ENCODE peak calls at places on chromosomes 11 and 22, in five cellular contexts. K is K562, V is spleen, H is upper lobe of left lung, C is HCT116. G is an unnamed sample.

GRCh38 chr11:103648670-103649400 is 387.6 kb upstream of the DDI1 start:
- DNase-seq in K (no peak), V (no peak), H (no peak), C (no peak), G (no peak)

GRCh38 chr22:18978506-18978905 is 42.4 kb upstream of the PRODH start:
- DNase-seq in K (no peak), V (peak; percentile 37), H (no peak), C (no peak), G (no peak)

GRCh38 chr22:32723632-32724031 is 77.9 kb upstream of the TIMP3 start:
- DNase-seq in K (no peak), V (peak; percentile 88), H (peak; percentile 77), C (no peak), G (no peak)

GRCh38 chr11:83006877-83007330 is 64.8 kb downstream of the RAB30 start:
- DNase-seq in K (no peak), V (no peak), H (no peak), C (no peak), G (no peak)

GRCh38 chr11:131254254-131254653 is 116.2 kb upstream of the NTM start:
- DNase-seq in K (no peak), V (no peak), H (no peak), C (no peak), G (no peak)

GRCh38 chr11:17473071-17473744 is 3.4 kb downstream of the ABCC8 start:
- DNase-seq in K (peak; percentile 58), V (no peak), H (no peak), C (peak; percentile 68), G (no peak)

GRCh38 chr11:102783720-102784119 is 3.3 kb upstream of the MMP10 start:
- DNase-seq in K (no peak), V (no peak), H (no peak), C (no peak), G (no peak)

GRCh38 chr22:19943665-19944026 is 2.0 kb upstream of the TXNRD2 start:
- DNase-seq in K (no peak), V (no peak), H (no peak), C (no peak), G (no peak)

GRCh38 chr11:21398195-21398594 is 728.8 kb downstream of the NELL1 start:
- DNase-seq in K (no peak), V (no peak), H (no peak), C (no peak), G (no peak)

GRCh38 chr22:19480789-19481188 is 1.1 kb downstream of the CDC45 start:
- DNase-seq in K (no peak), V (no peak), H (no peak), C (no peak), G (no peak)

DNA sequence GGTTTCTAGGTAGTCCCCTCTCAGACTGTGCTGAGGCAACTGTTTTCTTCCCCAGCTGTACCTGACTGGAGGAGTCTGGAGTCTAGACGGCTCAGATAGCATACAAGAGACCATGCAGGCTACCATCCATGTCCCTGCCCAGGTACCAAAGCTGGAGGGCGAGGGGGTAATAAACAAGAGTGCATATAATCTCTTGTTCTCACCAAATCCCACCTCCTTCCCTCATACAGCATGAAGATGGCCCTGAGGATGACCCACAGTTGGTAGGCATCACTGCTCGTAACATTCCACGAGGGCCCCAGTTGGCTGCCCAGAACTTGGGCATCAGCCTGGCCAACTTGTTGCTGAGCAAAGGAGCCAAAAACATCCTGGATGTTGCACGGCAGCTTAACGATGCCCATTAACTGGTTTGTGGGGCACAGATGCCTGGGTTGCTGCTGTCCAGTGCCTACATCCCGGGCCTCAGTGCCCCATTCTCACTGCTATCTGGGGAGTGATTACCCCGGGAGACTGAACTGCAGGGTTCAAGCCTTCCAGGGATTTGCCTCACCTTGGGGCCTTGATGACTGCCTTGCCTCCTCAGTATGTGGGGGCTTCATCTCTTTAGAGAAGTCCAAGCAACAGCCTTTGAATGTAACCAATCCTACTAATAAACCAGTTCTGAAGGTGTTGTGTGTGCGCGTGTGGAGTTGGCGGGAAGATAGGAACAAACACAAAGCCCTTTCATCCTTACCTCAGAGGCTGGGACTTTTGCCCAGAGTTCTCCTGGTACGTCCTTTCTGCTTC is 8.4 kb downstream of the HMBS start:
- DNase-seq in K (peak; percentile 5), V (no peak), H (no peak), C (no peak), G (no peak)
- TF ChIP-seq POLR2AphosphoS5 in K (no peak), V (no peak), H (no peak), C (peak; percentile 50), G (no peak)

DNA sequence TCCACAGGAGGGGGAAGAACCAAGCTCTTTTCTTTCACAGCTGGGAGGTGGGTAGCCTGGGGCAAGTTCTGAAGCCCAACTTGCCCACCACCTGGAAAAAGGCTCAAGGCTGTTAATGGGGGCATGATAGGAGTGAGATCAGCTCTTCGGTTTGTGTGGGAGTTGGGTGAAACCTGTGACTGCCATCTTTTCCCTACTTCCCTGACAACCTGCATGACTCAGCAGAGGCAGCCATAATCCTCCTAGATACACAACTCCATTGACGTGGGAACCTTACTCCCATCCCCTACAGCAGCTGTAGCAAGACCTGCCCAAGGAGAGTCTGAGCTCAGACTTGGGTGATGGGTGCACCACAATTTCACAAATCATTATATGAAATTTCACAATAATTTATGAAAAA is 13.3 kb upstream of the OOSP4B start:
- DNase-seq in K (no peak), V (no peak), H (no peak), C (no peak), G (no peak)
- H3K9me3 ChIP-seq in K (peaks cover 5% of the 10 kb centered on the region), V (no peaks in the 10 kb centered on the region), H (no peaks in the 10 kb centered on the region), C (no peaks in the 10 kb centered on the region), G (no peaks in the 10 kb centered on the region)

GRCh38 chr11:36261094-36261493 is 28.1 kb downstream of the COMMD9 start:
- DNase-seq in K (no peak), V (no peak), H (no peak), C (no peak), G (no peak)
- TF ChIP-seq POLR2A in K (no peak), V (no peak), H (no peak), C (no peak), G (no peak)

GRCh38 chr11:111344032-111344431 is 35.0 kb downstream of the POU2AF1 start:
- DNase-seq in K (no peak), V (no peak), H (peak; percentile 85), C (no peak), G (no peak)
- TF ChIP-seq POLR2AphosphoS5 in K (no peak), V (no peak), H (peak; percentile 10), C (no peak), G (no peak)

GRCh38 chr22:48853627-48854240 is 973.9 kb downstream of the BRD1 start:
- DNase-seq in K (no peak), V (no peak), H (no peak), C (no peak), G (peak; percentile 40)

GRCh38 chr22:48856308-48856615 is 971.4 kb downstream of the BRD1 start:
- DNase-seq in K (no peak), V (no peak), H (no peak), C (no peak), G (peak; percentile 65)

GRCh38 chr22:48857202-48857805 is 970.4 kb downstream of the BRD1 start:
- DNase-seq in K (no peak), V (no peak), H (peak; percentile 10), C (no peak), G (no peak)

GRCh38 chr22:48855013-48855412 is 972.7 kb downstream of the BRD1 start:
- DNase-seq in K (no peak), V (no peak), H (no peak), C (no peak), G (no peak)

DNA sequence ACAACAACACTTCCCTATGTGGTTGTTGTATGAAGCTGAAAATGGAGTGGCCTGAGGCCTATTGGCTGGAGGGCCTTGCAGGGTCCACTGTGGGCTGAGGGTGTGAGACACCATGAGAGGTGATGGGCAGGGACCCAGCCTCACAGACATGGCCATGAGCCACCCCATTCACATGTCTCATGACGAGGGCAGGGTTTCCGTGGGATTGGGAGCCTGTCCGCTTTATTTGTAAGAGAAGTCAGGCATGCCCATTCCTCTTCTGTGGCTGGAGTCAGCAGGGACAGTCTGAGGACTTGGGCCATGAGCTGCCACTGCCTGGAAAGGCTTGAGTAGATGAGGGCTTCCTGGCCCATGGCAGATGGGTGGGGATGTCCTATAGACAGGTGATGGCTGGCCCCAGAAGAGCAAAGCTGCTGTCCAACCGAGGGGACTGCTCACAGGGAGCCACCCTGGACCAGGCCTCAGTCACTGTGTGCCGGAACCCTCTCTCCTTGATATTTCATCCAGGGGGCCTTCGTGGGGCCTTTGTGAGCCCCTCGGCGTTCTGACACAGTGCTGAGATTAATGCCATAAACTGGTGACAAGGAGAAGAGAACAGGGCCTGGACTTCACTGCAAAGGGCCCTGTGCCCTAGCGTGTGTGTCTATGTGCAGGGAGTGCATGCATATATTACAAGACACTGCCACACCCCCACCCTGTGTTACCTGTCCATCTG is 971.9 kb downstream of the BRD1 start:
- DNase-seq in K (no peak), V (peak; percentile 56), H (no peak), C (no peak), G (no peak)
- H3K9me3 ChIP-seq in K (no peaks in the 10 kb centered on the region), V (no peaks in the 10 kb centered on the region), H (no peaks in the 10 kb centered on the region), C (no peaks in the 10 kb centered on the region), G (no peaks in the 10 kb centered on the region)

GRCh38 chr22:38755155-38755910 is 465 bp downstream of the SUN2 start:
- DNase-seq in K (peak; percentile 91), V (peak; percentile 98), H (peak; percentile 98), C (no peak), G (peak; percentile 97)
- TF ChIP-seq POLR2A in K (no peak), V (no peak), H (peak; percentile 48), C (no peak), G (no peak)

GRCh38 chr11:119306373-119306890 is 10.5 kb downstream of the MCAM start:
- DNase-seq in K (no peak), V (no peak), H (no peak), C (no peak), G (no peak)
- TF ChIP-seq POLR2AphosphoS5 in K (no peak), V (peak; percentile 33), H (no peak), C (no peak), G (no peak)

GRCh38 chr22:43232445-43232844 is 45.5 kb upstream of the TTLL12 start:
- DNase-seq in K (no peak), V (no peak), H (no peak), C (no peak), G (no peak)
- H3K9me3 ChIP-seq in K (no peaks in the 10 kb centered on the region), V (no peaks in the 10 kb centered on the region), H (no peaks in the 10 kb centered on the region), C (no peaks in the 10 kb centered on the region), G (no peaks in the 10 kb centered on the region)

DNA sequence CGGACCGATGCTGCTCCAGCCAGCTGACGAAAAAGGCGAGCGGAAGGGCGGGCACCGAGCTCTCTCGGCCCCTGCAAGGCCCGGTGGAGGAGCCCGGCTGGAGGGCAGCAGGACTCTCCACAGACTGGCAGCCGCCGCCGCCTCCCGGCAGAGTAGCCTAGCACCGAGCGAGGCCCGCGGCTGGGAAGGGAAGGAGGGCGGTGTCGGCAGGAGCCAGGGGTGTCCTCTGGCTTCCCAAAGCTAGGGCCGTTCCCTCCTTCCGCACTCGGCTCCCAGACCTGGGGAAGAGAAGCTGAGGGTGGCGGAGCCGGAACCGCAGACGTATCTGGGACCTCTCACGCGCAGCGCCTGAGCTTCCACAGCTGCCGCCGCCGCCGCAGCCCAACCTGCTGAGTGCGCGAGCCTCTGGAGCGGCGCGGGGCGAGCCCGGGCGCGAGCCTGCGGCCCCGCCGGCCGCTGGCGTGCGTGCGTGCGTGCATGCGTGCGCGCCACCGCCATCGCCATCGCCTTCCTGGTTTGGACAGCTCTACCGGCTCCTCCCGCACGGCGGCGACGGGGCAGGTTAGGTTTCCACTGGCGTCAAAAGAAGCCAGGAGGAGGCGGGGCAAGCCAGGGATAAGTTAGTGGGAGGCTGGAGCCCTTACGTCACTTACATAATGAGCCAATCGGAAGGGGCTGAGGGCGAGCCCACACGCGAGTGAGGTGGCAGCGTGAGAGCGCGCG is at the start of gene RAB6A:
- DNase-seq in K (peak; percentile 97), V (peak; percentile 100), H (peak; percentile 100), C (peak; percentile 99), G (peak; percentile 100)
- TF ChIP-seq POLR2A in K (peak; percentile 62), V (peak; percentile 51), H (peak; percentile 90), C (peak; percentile 82), G (peak; percentile 89)

G was measured in suprapubic skin.